ENCODE peak calls at places on chromosomes 13 and 19, in nine cellular contexts. S is right lobe of liver, I is dorsolateral prefrontal cortex, R is uterus, T is coronary artery, X is body of pancreas, B is cardiac muscle cell, V is fibroblast of lung, D is esophagus squamous epithelium. K is an unnamed sample.

GRCh38 chr19:3178377-3178972 is at the start of gene S1PR4:
- DNase-seq in T (no peak), I (no peak), D (no peak), R (no peak), X (no peak), S (peak; percentile 63), V (no peak), B (no peak), K (no peak)

GRCh38 chr13:52428295-52428694 is 22.1 kb downstream of the VPS36 start:
- DNase-seq in I (no peak), T (no peak), D (no peak), V (peak; percentile 85), R (no peak), X (no peak), B (no peak), S (no peak), K (no peak)

GRCh38 chr13:41652735-41653361 is 195.5 kb downstream of the RGCC start:
- DNase-seq in D (no peak), V (peak; percentile 60), I (no peak), X (peak; percentile 28), B (peak; percentile 14), S (no peak), T (no peak), R (no peak), K (no peak)

GRCh38 chr19:39173502-39173991 is 23.2 kb upstream of the NCCRP1 start:
- DNase-seq in B (no peak), D (no peak), X (no peak), R (no peak), T (no peak), V (no peak), S (no peak), I (no peak), K (no peak)

GRCh38 chr19:28406237-28406596 is 806.7 kb downstream of the UQCRFS1 start:
- DNase-seq in B (peak; percentile 15), R (no peak), V (no peak), I (no peak), D (no peak), X (no peak), S (no peak), T (no peak), K (no peak)

GRCh38 chr19:14475251-14476073 is at the start of gene PTGER1:
- DNase-seq in I (no peak), R (no peak), V (peak; percentile 25), X (no peak), D (no peak), S (no peak), T (no peak), B (peak; percentile 34), K (no peak)

GRCh38 chr19:7869910-7870511 is 4.2 kb downstream of the PRR36 start:
- DNase-seq in B (peak; percentile 91), S (peak; percentile 66), D (no peak), T (no peak), I (no peak), R (peak; percentile 55), V (no peak), X (peak; percentile 82), K (no peak)

GRCh38 chr13:112737329-112737728 is 47.5 kb downstream of the ATP11A start:
- DNase-seq in X (no peak), D (no peak), I (no peak), B (no peak), R (no peak), V (no peak), S (no peak), T (no peak), K (no peak)

GRCh38 chr19:12596927-12597548 is 13.6 kb downstream of the ZNF490 start:
- DNase-seq in R (no peak), I (peak; percentile 42), T (no peak), V (no peak), X (no peak), D (no peak), S (peak; percentile 89), B (no peak), K (no peak)

GRCh38 chr13:79674765-79675515 is 194.0 kb downstream of the NDFIP2 start:
- DNase-seq in S (no peak), B (no peak), D (no peak), X (no peak), I (no peak), T (no peak), V (no peak), R (no peak), K (no peak)

GRCh38 chr13:60372141-60372540 is 24.9 kb upstream of the TDRD3 start:
- DNase-seq in V (no peak), T (no peak), D (no peak), I (no peak), S (no peak), R (no peak), B (no peak), X (peak; percentile 65), K (no peak)
- H3K27ac ChIP-seq in V (no peak overlapping the region), T (no peak overlapping the region), D (no peak overlapping the region), I (no peak overlapping the region), S (no peak overlapping the region), R (no peak overlapping the region), B (no peak overlapping the region), X (no peak overlapping the region), K (no peak overlapping the region)

GRCh38 chr19:37716140-37716539 is 3.4 kb downstream of the ZNF607 start:
- DNase-seq in X (no peak), B (no peak), D (no peak), S (no peak), I (no peak), V (no peak), T (no peak), R (no peak), K (no peak)

GRCh38 chr19:37719111-37719926 is at the start of gene ZNF607:
- DNase-seq in X (peak; percentile 93), T (peak; percentile 88), R (peak; percentile 89), V (peak; percentile 85), D (peak; percentile 15), I (peak; percentile 92), B (peak; percentile 96), S (peak; percentile 84), K (peak; percentile 90)

GRCh38 chr19:37718357-37718756 is 1.2 kb downstream of the ZNF607 start:
- DNase-seq in I (no peak), R (no peak), S (no peak), D (no peak), T (no peak), B (peak; percentile 17), V (no peak), X (peak; percentile 5), K (no peak)

GRCh38 chr19:37725181-37725580 is 5.6 kb upstream of the ZNF607 start:
- DNase-seq in B (no peak), X (peak; percentile 6), R (no peak), T (no peak), I (no peak), D (no peak), S (no peak), V (no peak), K (no peak)

DNA sequence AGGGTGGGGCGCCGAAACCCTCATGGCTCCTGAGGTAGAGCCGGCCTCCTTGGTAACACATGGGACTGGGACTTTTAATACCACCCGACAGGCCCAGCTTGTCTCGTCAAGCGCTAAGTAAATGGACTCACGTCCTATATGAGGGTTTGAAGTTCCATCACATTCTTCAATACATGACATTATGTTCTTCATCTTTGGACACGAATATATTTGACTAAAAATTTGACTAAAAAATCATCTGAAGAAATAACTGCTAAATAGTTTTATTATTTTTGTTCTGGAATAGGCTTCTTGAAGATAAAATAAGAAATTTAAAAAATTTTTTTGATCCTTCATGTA is 335 bp upstream of the ZNF607 start:
- DNase-seq in X (no peak), B (no peak), S (no peak), V (no peak), D (no peak), T (no peak), I (no peak), R (no peak), K (no peak)
- H3K4me3 ChIP-seq in X (peak overlapping the region; percentile 93), B (peak overlapping the region; percentile 84), S (peak overlapping the region; percentile 54), V (peak overlapping the region; percentile 94), D (peak overlapping the region; percentile 99), T (peak overlapping the region; percentile 89), I (peak overlapping the region; percentile 75), R (peak overlapping the region; percentile 93), K (peak overlapping the region; percentile 88)

DNA sequence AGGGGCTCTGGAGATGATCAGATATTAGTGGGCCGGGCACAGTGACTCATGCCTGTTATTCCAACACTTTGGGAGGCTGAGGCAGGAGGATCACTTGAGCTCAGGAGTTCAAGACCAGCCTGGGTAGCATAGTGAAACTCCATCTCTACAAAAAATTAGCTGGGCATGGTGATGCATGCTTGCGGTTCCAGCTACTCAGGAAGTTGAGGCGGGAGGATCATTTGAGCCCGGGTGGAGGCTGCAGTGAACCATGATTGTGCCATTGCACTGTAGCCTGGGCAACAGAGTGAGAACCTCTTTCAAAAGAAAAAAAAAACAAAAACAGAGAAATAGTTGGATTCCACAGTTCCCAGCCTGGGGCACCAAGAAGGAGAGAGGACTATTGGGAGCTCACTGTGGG is 17.9 kb upstream of the SHFL start:
- DNase-seq in I (no peak), R (no peak), B (no peak), V (no peak), T (no peak), S (peak; percentile 3), D (no peak), X (no peak), K (no peak)
- TF ChIP-seq CTCF in I (no peak), R (no peak), B (no peak), V (no peak), T (no peak), S (no peak), D (no peak), X (no peak), K (no peak)

GRCh38 chr19:11165486-11166030 is 10.0 kb upstream of the SPC24 start:
- DNase-seq in D (no peak), I (no peak), R (no peak), V (no peak), X (no peak), S (no peak), B (no peak), T (no peak), K (peak; percentile 76)
- H3K27ac ChIP-seq in D (peak overlapping the region; percentile 73), I (peak overlapping the region; percentile 14), R (peak overlapping the region; percentile 96), V (peak overlapping the region; percentile 90), X (peak overlapping the region; percentile 9), S (peak overlapping the region; percentile 26), B (peak overlapping the region; percentile 90), T (peak overlapping the region; percentile 87), K (peak overlapping the region; percentile 94)

DNA sequence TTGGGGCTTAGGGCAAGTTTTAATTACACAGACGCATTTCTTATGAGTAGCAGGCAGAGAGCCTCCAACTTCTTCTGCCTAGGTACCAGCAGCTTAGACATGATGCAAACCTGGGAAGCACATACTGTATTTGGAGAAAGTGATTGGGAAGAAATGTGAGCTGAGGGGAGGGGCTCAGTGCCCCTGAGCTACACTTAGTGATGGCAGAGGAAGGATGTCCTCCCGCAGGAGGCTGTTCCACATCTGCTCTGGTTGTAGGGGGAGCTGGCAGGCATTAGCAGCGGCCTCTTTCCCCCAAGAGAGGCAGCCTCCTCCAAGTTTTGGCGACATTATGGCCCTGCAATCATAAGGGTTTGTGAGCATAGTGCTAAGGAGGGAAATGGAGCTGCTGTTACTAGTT is 3.2 kb downstream of the ALOX5AP start:
- DNase-seq in I (no peak), S (no peak), T (no peak), D (no peak), R (no peak), X (no peak), V (no peak), B (peak; percentile 29), K (no peak)
- H3K4me3 ChIP-seq in I (no peak overlapping the region), S (no peak overlapping the region), T (no peak overlapping the region), D (no peak overlapping the region), R (no peak overlapping the region), X (no peak overlapping the region), V (no peak overlapping the region), B (no peak overlapping the region), K (no peak overlapping the region)